ENCODE peak calls at places on chromosome 21, in six cellular contexts. V is fibroblast of lung, D is tibial nerve, T is neural crest cell, E is cardiac fibroblast, W is MM.1S. K is an unnamed sample.

GRCh38 chr21:46066843-46067331 is 31.0 kb upstream of the COL6A2 start:
- DNase-seq in V (peak; percentile 69), D (no peak), T (no peak), E (peak; percentile 61), W (no peak), K (no peak)

GRCh38 chr21:26709090-26709489 is 136.0 kb upstream of the CYYR1 start:
- DNase-seq in V (peak; percentile 29), D (no peak), T (no peak), E (peak; percentile 57), W (no peak), K (no peak)

GRCh38 chr21:14438204-14438603 is 55.3 kb upstream of the HSPA13 start:
- DNase-seq in V (no peak), D (no peak), T (no peak), E (peak; percentile 31), W (no peak), K (no peak)

GRCh38 chr21:36164427-36164784 is 7.8 kb downstream of the DOP1B start:
- DNase-seq in V (no peak), D (no peak), T (no peak), E (no peak), W (no peak), K (no peak)

GRCh38 chr21:46454142-46454541 is 4.5 kb upstream of the DIP2A start:
- DNase-seq in V (peak; percentile 36), D (no peak), T (no peak), E (peak; percentile 10), W (no peak), K (no peak)

GRCh38 chr21:22758478-22758877 is 1760.3 kb downstream of the NCAM2 start:
- DNase-seq in V (no peak), D (no peak), T (no peak), E (no peak), W (no peak), K (no peak)

GRCh38 chr21:31566061-31566460 is 93.4 kb upstream of the SOD1 start:
- DNase-seq in V (no peak), D (no peak), T (no peak), E (no peak), W (peak; percentile 52), K (no peak)

GRCh38 chr21:26597981-26598380 is 24.9 kb upstream of the CYYR1 start:
- DNase-seq in V (no peak), D (no peak), T (no peak), E (no peak), W (no peak), K (no peak)

DNA sequence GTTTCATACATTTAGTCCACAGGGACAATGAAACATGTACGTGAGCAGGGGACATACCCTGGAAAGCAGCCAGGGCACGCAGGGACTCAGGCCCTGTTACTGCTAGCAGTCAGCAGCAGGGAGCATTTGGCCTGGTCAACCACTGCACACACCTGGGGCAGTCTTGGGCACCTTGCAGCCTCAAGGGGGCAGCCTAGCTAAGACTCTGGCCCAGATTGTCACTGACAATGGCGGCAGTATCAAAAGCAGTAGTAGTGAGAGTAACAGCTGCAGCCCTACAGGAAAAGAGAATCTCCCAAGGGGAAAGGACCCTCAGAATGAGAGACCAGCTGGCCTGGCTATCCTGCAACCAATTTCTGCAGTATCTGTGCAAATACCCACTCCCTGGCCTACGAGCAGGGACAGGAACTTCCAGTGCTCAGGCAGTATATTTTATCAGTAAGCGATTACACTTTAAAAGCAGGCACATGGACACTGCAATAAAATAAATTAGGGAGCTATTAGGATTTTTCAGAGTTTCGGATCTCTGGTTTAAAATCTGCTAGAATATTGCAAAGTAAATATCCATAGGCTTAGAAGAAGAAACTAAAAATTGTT is 475.6 kb downstream of the LTN1 start:
- DNase-seq in V (peak; percentile 47), D (peak; percentile 15), T (peak; percentile 46), E (peak; percentile 65), W (peak; percentile 89), K (peak; percentile 43)
- TF ChIP-seq CTCF in V (peak; percentile 56), D (peak; percentile 33), T (peak; percentile 69), E (peak; percentile 65), W (peak; percentile 95), K (peak; percentile 84)

GRCh38 chr21:42113926-42114409 is 42.9 kb downstream of the UMODL1 start:
- DNase-seq in V (no peak), D (no peak), T (no peak), E (peak; percentile 33), W (no peak), K (no peak)
- TF ChIP-seq CTCF in V (peak; percentile 1), D (peak; percentile 32), T (peak; percentile 43), E (peak; percentile 32), W (no peak), K (no peak)

GRCh38 chr21:42747267-42747701 is 93.9 kb downstream of the PDE9A start:
- DNase-seq in V (no peak), D (no peak), T (no peak), E (no peak), W (no peak), K (no peak)
- TF ChIP-seq CTCF in V (no peak), D (no peak), T (no peak), E (no peak), W (no peak), K (no peak)

GRCh38 chr21:34091607-34092006 is 18.2 kb downstream of the MRPS6 start:
- DNase-seq in V (no peak), D (no peak), T (no peak), E (peak; percentile 22), W (no peak), K (no peak)
- TF ChIP-seq CTCF in V (peak; percentile 53), D (no peak), T (peak; percentile 55), E (peak; percentile 47), W (peak; percentile 34), K (no peak)

GRCh38 chr21:43824883-43825609 is 35.7 kb downstream of the RRP1 start:
- DNase-seq in V (no peak), D (no peak), T (no peak), E (no peak), W (no peak), K (no peak)

GRCh38 chr21:43826623-43826974 is 37.2 kb downstream of the RRP1 start:
- DNase-seq in V (no peak), D (no peak), T (no peak), E (no peak), W (no peak), K (no peak)

GRCh38 chr21:43827015-43827611 is 37.7 kb downstream of the RRP1 start:
- DNase-seq in V (peak; percentile 58), D (no peak), T (no peak), E (peak; percentile 86), W (no peak), K (no peak)

GRCh38 chr21:43825610-43825935 is 36.2 kb downstream of the RRP1 start:
- DNase-seq in V (no peak), D (no peak), T (no peak), E (no peak), W (no peak), K (no peak)

GRCh38 chr21:43825936-43826622 is 36.7 kb downstream of the RRP1 start:
- DNase-seq in V (peak; percentile 7), D (no peak), T (no peak), E (no peak), W (no peak), K (no peak)
- TF ChIP-seq CTCF in V (no peak), D (no peak), T (peak; percentile 38), E (peak; percentile 32), W (no peak), K (no peak)

GRCh38 chr21:42220138-42220701 is 1.3 kb downstream of the ABCG1 start:
- DNase-seq in V (peak; percentile 63), D (no peak), T (peak; percentile 45), E (peak; percentile 90), W (peak; percentile 79), K (peak; percentile 70)

GRCh38 chr21:42216726-42217572 is 2.0 kb upstream of the ABCG1 start:
- DNase-seq in V (no peak), D (no peak), T (no peak), E (no peak), W (no peak), K (no peak)

GRCh38 chr21:42221581-42222345 is 2.8 kb downstream of the ABCG1 start:
- DNase-seq in V (peak; percentile 76), D (no peak), T (no peak), E (peak; percentile 89), W (no peak), K (no peak)

GRCh38 chr21:42219606-42220137 is 732 bp downstream of the ABCG1 start:
- DNase-seq in V (peak; percentile 5), D (no peak), T (no peak), E (no peak), W (peak; percentile 5), K (peak; percentile 60)

GRCh38 chr21:42218836-42219605 is at the start of gene ABCG1:
- DNase-seq in V (peak; percentile 10), D (no peak), T (no peak), E (peak; percentile 27), W (peak; percentile 35), K (peak; percentile 58)
- TF ChIP-seq CTCF in V (no peak), D (no peak), T (no peak), E (no peak), W (no peak), K (no peak)

K was measured in GM13976.